ENCODE peak calls at places on chromosomes 6 and 20, in ten cellular contexts. I, T, U, M, Q, G, S, O, N and Y are unnamed samples.

GRCh38 chr20:56247954-56248782 is at the start of gene MC3R:
- DNase-seq in I (peak; percentile 61), T (peak; percentile 40), U (no peak), M (peak; percentile 58), Q (no peak), G (peak; percentile 80), S (peak; percentile 65), O (peak; percentile 63), N (no peak), Y (no peak)

GRCh38 chr6:99241905-99242534 is 107.5 kb downstream of the FAXC start:
- DNase-seq in I (peak; percentile 34), T (peak; percentile 33), U (peak; percentile 12), M (no peak), Q (peak; percentile 83), G (no peak), S (peak; percentile 38), O (peak; percentile 40), N (peak; percentile 5), Y (peak; percentile 20)

GRCh38 chr6:40611416-40611815 is 24.3 kb upstream of the LRFN2 start:
- DNase-seq in I (no peak), T (no peak), U (no peak), M (no peak), Q (no peak), G (no peak), S (no peak), O (no peak), N (no peak), Y (no peak)

GRCh38 chr6:100229512-100229911 is 235.2 kb downstream of the SIM1 start:
- DNase-seq in I (no peak), T (no peak), U (no peak), M (peak; percentile 26), Q (no peak), G (no peak), S (no peak), O (peak; percentile 7), N (no peak), Y (no peak)

GRCh38 chr20:32752458-32753250 is 9.4 kb upstream of the COMMD7 start:
- DNase-seq in I (no peak), T (peak; percentile 89), U (peak; percentile 70), M (no peak), Q (no peak), G (no peak), S (no peak), O (no peak), N (no peak), Y (no peak)

GRCh38 chr6:3231213-3232016 is 4.0 kb upstream of the TUBB2B start:
- DNase-seq in I (peak; percentile 95), T (peak; percentile 54), U (peak; percentile 68), M (peak; percentile 93), Q (no peak), G (peak; percentile 91), S (no peak), O (peak; percentile 85), N (no peak), Y (peak; percentile 42)

GRCh38 chr6:34771727-34772126 is 14.4 kb downstream of the SNRPC start:
- DNase-seq in I (no peak), T (peak; percentile 57), U (peak; percentile 42), M (no peak), Q (no peak), G (no peak), S (no peak), O (no peak), N (peak; percentile 36), Y (peak; percentile 55)

GRCh38 chr6:34324738-34325444 is 67.6 kb downstream of the NUDT3 start:
- DNase-seq in I (no peak), T (peak; percentile 71), U (peak; percentile 32), M (peak; percentile 14), Q (no peak), G (no peak), S (no peak), O (no peak), N (no peak), Y (peak; percentile 39)

GRCh38 chr6:88953550-88954386 is 9.7 kb downstream of the RNGTT start:
- DNase-seq in I (no peak), T (no peak), U (no peak), M (no peak), Q (no peak), G (no peak), S (no peak), O (no peak), N (no peak), Y (no peak)

GRCh38 chr20:48624315-48625020 is 203.3 kb downstream of the PREX1 start:
- DNase-seq in I (no peak), T (no peak), U (no peak), M (no peak), Q (no peak), G (no peak), S (no peak), O (no peak), N (no peak), Y (no peak)

GRCh38 chr6:152380351-152380767 is 256.8 kb downstream of the SYNE1 start:
- DNase-seq in I (peak; percentile 39), T (peak; percentile 81), U (peak; percentile 44), M (peak; percentile 25), Q (no peak), G (no peak), S (no peak), O (peak; percentile 38), N (peak; percentile 74), Y (peak; percentile 80)

GRCh38 chr6:10847684-10848083 is 9.3 kb upstream of the MAK start:
- DNase-seq in I (no peak), T (no peak), U (no peak), M (no peak), Q (no peak), G (no peak), S (no peak), O (no peak), N (no peak), Y (no peak)

GRCh38 chr6:116410945-116411623 is 40.3 kb downstream of the DSE start:
- DNase-seq in I (no peak), T (peak; percentile 79), U (peak; percentile 65), M (no peak), Q (no peak), G (no peak), S (no peak), O (no peak), N (no peak), Y (no peak)

DNA sequence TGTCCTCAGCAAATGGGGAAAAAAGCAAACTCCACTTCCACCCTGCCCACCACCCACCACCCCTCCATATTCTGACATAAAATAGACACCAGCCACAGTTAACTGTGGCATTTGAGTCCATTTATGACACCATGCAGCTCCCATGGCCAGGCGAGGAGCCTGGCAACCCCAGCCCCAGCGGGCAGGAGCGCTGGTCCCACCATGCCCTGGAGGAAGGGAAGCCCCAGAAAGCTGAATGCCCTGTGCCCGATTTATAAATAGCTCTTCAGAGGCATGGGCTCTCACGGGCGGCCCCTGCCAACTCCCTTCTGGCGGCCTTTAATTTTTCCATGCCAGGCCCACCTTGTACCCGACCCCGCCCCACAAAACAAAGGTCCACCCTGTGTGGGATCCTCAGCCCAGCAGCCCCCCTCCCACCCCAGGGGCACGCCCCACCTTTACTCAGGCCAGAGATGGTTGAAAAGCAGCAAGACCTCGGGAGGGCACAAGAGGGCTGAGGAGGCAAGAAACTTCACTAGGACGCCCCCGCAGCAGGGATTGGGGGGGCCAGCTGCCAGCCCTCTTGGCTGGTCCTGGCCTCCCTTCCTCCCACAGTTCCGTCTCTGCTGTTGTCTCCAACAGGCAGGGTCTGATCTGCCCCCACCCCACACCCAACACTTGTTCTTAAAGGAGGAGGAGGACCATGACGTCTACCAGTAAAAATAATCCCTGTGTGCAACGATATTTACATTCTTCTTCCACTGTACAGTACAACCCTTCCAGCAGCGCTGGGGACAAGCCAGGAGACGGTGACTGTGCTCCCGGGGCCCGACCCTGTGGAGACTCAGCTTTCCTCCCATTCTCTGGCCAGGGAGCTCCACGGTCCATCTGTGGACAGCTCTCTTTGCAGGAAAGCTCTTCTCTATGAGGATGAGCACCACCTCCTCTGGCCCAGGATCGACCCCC is 115.6 kb upstream of the CDYL start:
- DNase-seq in I (no peak), T (no peak), U (no peak), M (no peak), Q (no peak), G (no peak), S (no peak), O (no peak), N (no peak), Y (no peak)
- H3K4me3 ChIP-seq in I (no peak overlapping the region), T (no peak overlapping the region), U (no peak overlapping the region), M (no peak overlapping the region), Q (no peak overlapping the region), G (no peak overlapping the region), S (no peak overlapping the region), O (no peak overlapping the region), N (no peak overlapping the region), Y (no peak overlapping the region)

DNA sequence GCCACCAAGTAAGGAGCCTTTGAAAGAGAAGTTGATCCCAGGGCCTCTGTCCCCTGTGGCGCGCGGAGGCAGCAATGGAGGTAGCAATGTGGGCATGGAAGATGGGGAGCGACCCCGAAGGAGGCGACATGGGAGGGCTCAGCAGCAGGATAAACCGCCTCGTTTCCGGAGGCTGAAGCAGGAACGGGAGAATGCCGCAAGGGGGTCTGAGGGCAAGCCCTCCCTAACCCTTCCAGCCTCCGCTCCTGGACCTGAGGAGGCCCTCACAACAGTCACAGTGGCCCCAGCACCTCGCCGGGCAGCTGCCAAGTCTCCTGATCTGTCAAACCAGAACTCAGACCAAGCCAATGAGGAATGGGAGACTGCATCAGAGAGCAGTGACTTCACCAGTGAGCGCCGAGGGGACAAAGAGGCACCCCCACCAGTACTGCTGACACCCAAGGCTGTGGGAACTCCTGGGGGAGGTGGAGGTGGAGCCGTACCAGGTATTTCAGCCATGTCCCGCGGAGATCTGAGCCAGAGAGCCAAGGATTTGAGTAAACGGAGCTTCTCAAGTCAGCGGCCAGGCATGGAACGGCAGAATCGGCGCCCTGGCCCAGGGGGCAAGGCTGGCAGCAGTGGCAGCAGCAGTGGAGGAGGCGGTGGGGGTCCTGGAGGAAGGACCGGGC is 11.9 kb downstream of the PRRC2A start:
- DNase-seq in I (no peak), T (no peak), U (no peak), M (no peak), Q (no peak), G (no peak), S (no peak), O (no peak), N (no peak), Y (no peak)
- H3K4me3 ChIP-seq in I (no peak overlapping the region), T (no peak overlapping the region), U (no peak overlapping the region), M (no peak overlapping the region), Q (no peak overlapping the region), G (no peak overlapping the region), S (no peak overlapping the region), O (no peak overlapping the region), N (no peak overlapping the region), Y (no peak overlapping the region)

GRCh38 chr6:163712981-163713380 is 298.5 kb downstream of the QKI start:
- DNase-seq in I (no peak), T (no peak), U (no peak), M (no peak), Q (no peak), G (no peak), S (no peak), O (no peak), N (no peak), Y (no peak)
- H3K4me3 ChIP-seq in I (no peak overlapping the region), T (no peak overlapping the region), U (no peak overlapping the region), M (no peak overlapping the region), Q (no peak overlapping the region), G (no peak overlapping the region), S (no peak overlapping the region), O (no peak overlapping the region), N (no peak overlapping the region), Y (no peak overlapping the region)

DNA sequence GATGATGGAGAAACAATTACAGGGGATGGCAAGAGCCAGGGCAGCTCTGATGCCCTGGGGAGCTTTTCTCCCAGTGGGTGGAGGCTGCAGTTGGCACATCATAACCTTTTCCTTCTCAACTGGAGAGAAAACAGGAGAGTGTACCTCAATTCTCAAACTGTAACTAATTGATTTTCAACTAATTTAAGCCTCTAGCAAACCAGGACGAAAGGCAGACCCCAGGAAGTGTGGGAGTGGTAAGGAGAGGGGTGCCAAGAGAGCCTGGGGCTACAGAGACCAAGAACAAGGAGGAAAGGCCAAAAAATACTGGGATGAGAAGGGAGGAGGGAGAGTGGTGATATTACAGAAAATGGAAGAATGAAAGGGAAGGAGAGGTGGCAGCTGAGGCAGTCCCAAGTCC is 5.7 kb downstream of the BMP5 start:
- DNase-seq in I (no peak), T (no peak), U (no peak), M (no peak), Q (peak; percentile 50), G (no peak), S (no peak), O (no peak), N (no peak), Y (no peak)
- H3K4me3 ChIP-seq in I (no peak overlapping the region), T (no peak overlapping the region), U (no peak overlapping the region), M (no peak overlapping the region), Q (no peak overlapping the region), G (no peak overlapping the region), S (no peak overlapping the region), O (no peak overlapping the region), N (no peak overlapping the region), Y (no peak overlapping the region)